ENCODE peak calls at places on chromosome 15, in seven cellular contexts. P is astrocyte, Y is fibroblast of lung, J is colonic mucosa, Q is GM06990, N is psoas muscle, C is epithelial cell of esophagus. V is an unnamed sample.

GRCh38 chr15:92845109-92845508 is 55.0 kb upstream of the CHD2 start:
- DNase-seq in P (peak), Y (peak), J (no peak), Q (peak), N (no peak), C (peak), V (no peak)

GRCh38 chr15:22956257-22956979 is 23.8 kb downstream of the CYFIP1 start:
- DNase-seq in P (no peak), Y (peak), J (no peak), Q (no peak), N (no peak), C (no peak), V (no peak)

GRCh38 chr15:65757256-65757655 is 34.8 kb downstream of the DENND4A start:
- DNase-seq in P (no peak), Y (peak), J (no peak), Q (no peak), N (no peak), C (no peak), V (no peak)

GRCh38 chr15:38885001-38885400 is 320.4 kb upstream of the RASGRP1 start:
- DNase-seq in P (peak), Y (peak), J (no peak), Q (no peak), N (no peak), C (no peak), V (no peak)

GRCh38 chr15:97977734-97978133 is 17.2 kb downstream of the ARRDC4 start:
- DNase-seq in P (no peak), Y (no peak), J (no peak), Q (no peak), N (no peak), C (peak), V (no peak)

GRCh38 chr15:39663684-39664083 is 82.8 kb downstream of the THBS1 start:
- DNase-seq in P (no peak), Y (peak), J (no peak), Q (no peak), N (no peak), C (no peak), V (no peak)

GRCh38 chr15:76974456-76975083 is 20.4 kb upstream of the PSTPIP1 start:
- DNase-seq in P (no peak), Y (no peak), J (no peak), Q (no peak), N (no peak), C (no peak), V (no peak)

GRCh38 chr15:73010154-73011152 is 41.8 kb upstream of the NEO1 start:
- DNase-seq in P (no peak), Y (no peak), J (no peak), Q (no peak), N (no peak), C (peak), V (no peak)

GRCh38 chr15:28897861-28898608 is 12.3 kb downstream of the APBA2 start:
- DNase-seq in P (no peak), Y (no peak), J (no peak), Q (no peak), N (no peak), C (no peak), V (no peak)

DNA sequence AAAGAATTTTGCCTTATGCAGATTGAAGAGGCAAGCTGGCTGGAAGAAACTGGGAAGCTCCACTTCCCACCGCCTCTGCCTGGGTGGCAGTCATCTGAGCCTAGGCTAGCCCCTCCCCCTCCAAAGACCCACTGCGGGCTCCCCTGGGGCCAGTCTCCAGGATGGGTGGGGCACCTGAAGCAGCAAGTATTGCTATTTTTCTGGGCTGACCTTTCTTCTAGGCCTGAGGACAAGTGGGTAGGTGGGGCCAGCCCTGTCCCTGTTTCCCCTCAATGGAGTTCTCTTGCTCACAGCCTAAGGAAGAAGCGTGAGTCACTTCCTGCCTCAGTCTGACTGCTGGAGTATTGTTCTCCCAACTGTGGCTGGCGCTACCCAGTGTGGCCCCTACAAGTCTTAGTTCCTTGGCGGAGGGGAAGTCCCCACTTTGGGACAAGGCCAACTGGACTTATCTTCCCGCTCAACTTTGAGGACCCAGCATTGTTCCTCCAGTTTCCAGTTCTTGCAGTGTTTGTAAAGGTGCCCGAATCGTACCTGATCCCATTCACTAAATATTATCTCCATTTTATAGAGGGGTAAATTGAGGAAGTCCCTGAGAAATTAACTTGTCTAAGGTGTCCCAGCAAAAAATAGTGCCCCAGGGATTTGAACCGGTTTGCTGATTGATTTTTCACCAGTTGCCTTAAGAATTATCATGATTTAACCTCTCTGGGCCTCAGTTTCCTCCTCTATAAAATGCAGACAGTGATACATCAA is 1.4 kb downstream of the FURIN start:
- DNase-seq in P (peak), Y (peak), J (peak), Q (no peak), N (peak), C (peak), V (peak)
- H3K4me3 ChIP-seq in P (no peak), Y (no peak), J (no peak), Q (no peak), N (peak), C (peak), V (no peak)

GRCh38 chr15:69762373-69763148 is 309.9 kb downstream of the RPLP1 start:
- DNase-seq in P (no peak), Y (no peak), J (no peak), Q (no peak), N (no peak), C (no peak), V (no peak)
- TF ChIP-seq CTCF in P (no peak), Y (no peak), J (no peak), Q (peak), N (no peak), C (no peak), V (no peak)

DNA sequence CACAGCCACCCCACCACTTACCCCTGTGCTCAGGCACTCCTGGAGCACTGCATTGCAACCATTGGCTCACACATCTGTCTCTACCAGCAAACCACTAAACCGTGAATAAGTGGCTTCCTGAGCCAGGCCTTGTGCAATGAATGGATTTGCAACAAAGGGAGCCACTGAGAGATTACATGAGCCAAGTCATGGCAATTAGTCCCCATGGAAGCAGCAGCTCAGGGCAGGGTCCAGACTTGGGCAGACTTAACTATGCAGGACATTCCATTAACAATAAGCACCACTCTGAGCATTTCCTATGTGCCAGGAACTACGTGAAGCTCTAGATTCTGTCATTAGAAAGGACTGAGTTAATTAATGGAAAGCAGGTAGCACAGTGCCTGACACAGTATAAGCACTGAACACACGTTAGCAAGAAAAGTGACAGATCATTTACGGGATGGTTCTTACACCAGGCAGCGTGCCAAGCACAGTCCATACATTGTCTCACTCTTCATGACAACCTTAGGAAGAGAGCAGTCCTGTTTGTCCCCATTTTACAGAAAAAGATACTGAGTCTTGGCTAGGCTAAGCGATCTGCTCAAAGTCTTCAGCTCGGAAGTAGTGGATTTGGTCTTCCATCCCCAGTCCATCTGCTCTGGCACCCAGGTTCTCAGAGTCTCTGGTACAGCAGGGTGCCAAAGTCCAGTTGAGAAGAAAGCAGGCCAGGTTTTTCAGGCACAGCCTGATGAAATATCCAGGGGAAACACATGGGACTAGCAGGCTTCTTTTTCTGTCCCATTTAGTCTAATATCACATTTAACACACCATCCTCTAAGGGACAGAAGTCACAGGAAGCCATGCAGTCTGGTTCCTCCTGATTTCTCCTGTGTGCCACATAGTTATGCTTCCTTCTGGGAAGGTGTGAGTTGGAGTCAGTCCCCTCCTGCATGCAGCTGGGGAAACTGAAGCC is 44.1 kb downstream of the LIPC start:
- DNase-seq in P (peak), Y (peak), J (no peak), Q (no peak), N (peak), C (peak), V (no peak)
- H3K4me3 ChIP-seq in P (no peak), Y (no peak), J (no peak), Q (no peak), N (no peak), C (no peak), V (no peak)

GRCh38 chr15:57667171-57667924 is 39.2 kb upstream of the POLR2M start:
- DNase-seq in P (peak), Y (peak), J (peak), Q (no peak), N (no peak), C (peak), V (no peak)
- TF ChIP-seq CTCF in P (peak), Y (peak), J (no peak), Q (no peak), N (peak), C (peak), V (peak)

GRCh38 chr15:70854669-70854976 is 666 bp upstream of the LARP6 start:
- DNase-seq in P (peak), Y (peak), J (no peak), Q (no peak), N (no peak), C (peak), V (no peak)

GRCh38 chr15:70856884-70857546 is 3.1 kb upstream of the LARP6 start:
- DNase-seq in P (peak), Y (peak), J (peak), Q (no peak), N (peak), C (peak), V (peak)

GRCh38 chr15:70857547-70858265 is 3.7 kb upstream of the LARP6 start:
- DNase-seq in P (no peak), Y (peak), J (no peak), Q (no peak), N (no peak), C (no peak), V (no peak)

GRCh38 chr15:70855764-70856163 is 1.8 kb upstream of the LARP6 start:
- DNase-seq in P (no peak), Y (no peak), J (no peak), Q (peak), N (no peak), C (no peak), V (no peak)

DNA sequence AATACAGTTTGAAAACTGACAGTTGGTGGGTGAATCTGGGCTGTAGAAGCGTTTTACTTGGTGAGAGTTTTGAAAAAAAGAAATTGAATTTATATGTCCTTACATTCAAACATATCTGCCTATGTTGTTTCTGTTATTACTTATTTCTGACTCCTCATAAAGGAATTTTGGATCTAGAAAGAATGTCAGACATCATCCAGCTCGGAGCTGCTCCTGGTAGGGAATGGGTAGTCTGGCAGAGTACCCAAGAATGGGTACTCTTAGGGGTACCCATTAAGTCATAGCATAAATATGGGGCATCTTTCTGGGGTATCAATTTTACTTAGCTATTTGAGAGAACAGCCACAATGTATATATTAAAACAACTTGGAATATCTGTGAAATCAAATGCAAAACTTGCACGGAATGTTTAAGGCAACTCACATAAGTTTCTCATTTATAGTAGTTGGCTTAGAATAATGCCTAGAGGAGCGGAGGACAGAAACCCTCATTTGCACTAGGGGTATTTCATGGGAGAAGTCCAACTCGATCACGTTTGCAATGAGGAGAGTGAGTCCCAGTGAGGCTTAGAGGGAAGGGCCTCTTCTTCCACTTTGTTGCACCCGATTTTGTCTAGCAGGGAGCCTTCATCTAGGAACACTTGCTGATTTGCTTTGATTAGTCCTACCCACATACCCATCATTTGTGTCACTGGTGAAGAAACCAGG is 2.4 kb upstream of the LARP6 start:
- DNase-seq in P (no peak), Y (peak), J (no peak), Q (no peak), N (no peak), C (no peak), V (no peak)
- H3K4me3 ChIP-seq in P (no peak), Y (peak), J (no peak), Q (no peak), N (no peak), C (no peak), V (no peak)

DNA sequence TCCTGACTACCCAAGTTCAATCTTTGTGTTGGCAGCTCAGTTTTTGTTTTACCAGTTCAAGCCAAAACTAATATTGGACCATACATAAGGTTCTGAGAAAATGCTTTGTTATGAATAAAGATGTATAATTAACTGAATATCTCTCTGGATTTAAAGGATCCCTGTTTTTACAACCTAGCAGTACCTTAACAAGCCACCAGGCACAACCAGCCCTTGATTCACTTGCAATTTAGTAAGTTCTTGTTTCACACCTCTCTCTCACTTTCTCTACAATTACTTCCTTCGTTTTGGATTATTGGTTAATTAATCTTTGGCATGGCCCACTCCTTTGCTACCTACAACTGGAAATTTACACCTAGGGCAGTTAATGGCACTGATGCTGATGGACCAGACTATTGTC is 531.9 kb downstream of the SQOR start:
- DNase-seq in P (no peak), Y (no peak), J (no peak), Q (no peak), N (no peak), C (no peak), V (no peak)
- TF ChIP-seq CTCF in P (no peak), Y (no peak), J (no peak), Q (no peak), N (no peak), C (no peak), V (no peak)

GRCh38 chr15:90932660-90932991 is 277 bp upstream of the HDDC3 start:
- DNase-seq in P (no peak), Y (no peak), J (no peak), Q (no peak), N (no peak), C (no peak), V (no peak)
- H3K4me3 ChIP-seq in P (peak), Y (no peak), J (peak), Q (no peak), N (peak), C (no peak), V (peak)

GRCh38 chr15:27833974-27834373 is 265.1 kb downstream of the OCA2 start:
- DNase-seq in P (no peak), Y (no peak), J (no peak), Q (no peak), N (no peak), C (no peak), V (no peak)
- TF ChIP-seq CTCF in P (no peak), Y (no peak), J (no peak), Q (no peak), N (no peak), C (no peak), V (no peak)

V was measured in RWPE2.